ENCODE peak calls at places on chromosome 14, in five cellular contexts. V is OCI-LY7; P is pancreas; G is CD8-positive, alpha-beta memory T cell; Q is lung. F is an unnamed sample.

GRCh38 chr14:60245316-60246177 is 3.5 kb upstream of the PPM1A start:
- DNase-seq in V (peak; percentile 27), P (no peak), G (no peak), Q (no peak), F (no peak)

GRCh38 chr14:50362791-50363733 is 33.6 kb downstream of the CDKL1 start:
- DNase-seq in V (peak; percentile 8), P (no peak), G (peak; percentile 16), Q (no peak), F (no peak)

GRCh38 chr14:54342806-54343205 is 54.0 kb upstream of the CDKN3 start:
- DNase-seq in V (no peak), P (no peak), G (no peak), Q (no peak), F (no peak)

GRCh38 chr14:101072531-101072930 is 169.0 kb upstream of the RTL1 start:
- DNase-seq in V (no peak), P (peak; percentile 47), G (no peak), Q (peak; percentile 13), F (no peak)

GRCh38 chr14:101019974-101020710 is 116.6 kb upstream of the RTL1 start:
- DNase-seq in V (no peak), P (peak; percentile 35), G (no peak), Q (peak; percentile 24), F (no peak)

GRCh38 chr14:55599250-55599879 is 19.4 kb downstream of the KTN1 start:
- DNase-seq in V (no peak), P (peak; percentile 81), G (no peak), Q (no peak), F (no peak)

GRCh38 chr14:68616255-68616902 is 176.5 kb downstream of the ZFP36L1 start:
- DNase-seq in V (peak; percentile 57), P (no peak), G (no peak), Q (no peak), F (no peak)

GRCh38 chr14:89245802-89246201 is 171.2 kb downstream of the FOXN3 start:
- DNase-seq in V (no peak), P (no peak), G (no peak), Q (no peak), F (no peak)

GRCh38 chr14:54902143-54902520 is 494 bp downstream of the GCH1 start:
- DNase-seq in V (peak; percentile 82), P (peak; percentile 88), G (peak; percentile 78), Q (peak; percentile 68), F (peak; percentile 26)

GRCh38 chr14:59406454-59407245 is 58.5 kb downstream of the GPR135 start:
- DNase-seq in V (no peak), P (no peak), G (no peak), Q (no peak), F (no peak)

GRCh38 chr14:54787263-54787662 is 115.4 kb downstream of the GCH1 start:
- DNase-seq in V (no peak), P (no peak), G (no peak), Q (no peak), F (no peak)

GRCh38 chr14:94423465-94424056 is 29.0 kb downstream of the SERPINA11 start:
- DNase-seq in V (peak; percentile 56), P (peak; percentile 89), G (no peak), Q (peak; percentile 73), F (peak; percentile 49)

GRCh38 chr14:53409289-53409688 is 256.2 kb upstream of the DDHD1 start:
- DNase-seq in V (no peak), P (no peak), G (no peak), Q (no peak), F (no peak)

GRCh38 chr14:21647380-21647779 is 6.3 kb upstream of the OR4E2 start:
- DNase-seq in V (no peak), P (no peak), G (no peak), Q (no peak), F (no peak)

GRCh38 chr14:30943694-30944093 is 69.3 kb downstream of the COCH start:
- DNase-seq in V (no peak), P (no peak), G (no peak), Q (no peak), F (no peak)

GRCh38 chr14:78633747-78634146 is 463.6 kb downstream of the NRXN3 start:
- DNase-seq in V (no peak), P (no peak), G (no peak), Q (no peak), F (no peak)

GRCh38 chr14:55730602-55731001 is 150.6 kb downstream of the KTN1 start:
- DNase-seq in V (no peak), P (no peak), G (no peak), Q (no peak), F (no peak)

GRCh38 chr14:99947695-99948094 is 117.5 kb upstream of the EVL start:
- DNase-seq in V (no peak), P (no peak), G (no peak), Q (no peak), F (no peak)

GRCh38 chr14:93033039-93033982 is 82.4 kb downstream of the ITPK1 start:
- DNase-seq in V (peak; percentile 5), P (no peak), G (no peak), Q (no peak), F (no peak)

GRCh38 chr14:86243158-86243557 is 713.2 kb downstream of the FLRT2 start:
- DNase-seq in V (peak; percentile 82), P (no peak), G (no peak), Q (no peak), F (no peak)

GRCh38 chr14:86035882-86036281 is 505.9 kb downstream of the FLRT2 start:
- DNase-seq in V (peak; percentile 52), P (no peak), G (no peak), Q (no peak), F (no peak)

GRCh38 chr14:50605776-50606175 is 45.8 kb downstream of the ATL1 start:
- DNase-seq in V (no peak), P (no peak), G (no peak), Q (no peak), F (no peak)

GRCh38 chr14:34348592-34348991 is 113.4 kb downstream of the SPTSSA start:
- DNase-seq in V (no peak), P (no peak), G (no peak), Q (no peak), F (no peak)

GRCh38 chr14:56273151-56273550 is 154.9 kb downstream of the PELI2 start:
- DNase-seq in V (no peak), P (no peak), G (no peak), Q (no peak), F (no peak)

GRCh38 chr14:105085766-105086165 is 20.5 kb upstream of the GPR132 start:
- DNase-seq in V (no peak), P (no peak), G (no peak), Q (no peak), F (no peak)

GRCh38 chr14:96062506-96062905 is 23.3 kb downstream of the C14orf132 start:
- DNase-seq in V (no peak), P (peak; percentile 21), G (no peak), Q (no peak), F (no peak)

GRCh38 chr14:53022593-53022992 is 71.7 kb upstream of the FERMT2 start:
- DNase-seq in V (no peak), P (no peak), G (no peak), Q (no peak), F (no peak)

GRCh38 chr14:95331708-95332408 is 12.2 kb upstream of the CLMN start:
- DNase-seq in V (no peak), P (no peak), G (no peak), Q (no peak), F (no peak)

GRCh38 chr14:96747608-96748007 is 49.6 kb upstream of the VRK1 start:
- DNase-seq in V (no peak), P (no peak), G (no peak), Q (no peak), F (no peak)

GRCh38 chr14:69658664-69659261 is 47.4 kb downstream of the SUSD6 start:
- DNase-seq in V (no peak), P (no peak), G (no peak), Q (no peak), F (no peak)

GRCh38 chr14:93212432-93212831 is 5.4 kb downstream of the UBR7 start:
- DNase-seq in V (peak; percentile 59), P (no peak), G (no peak), Q (no peak), F (no peak)

DNA sequence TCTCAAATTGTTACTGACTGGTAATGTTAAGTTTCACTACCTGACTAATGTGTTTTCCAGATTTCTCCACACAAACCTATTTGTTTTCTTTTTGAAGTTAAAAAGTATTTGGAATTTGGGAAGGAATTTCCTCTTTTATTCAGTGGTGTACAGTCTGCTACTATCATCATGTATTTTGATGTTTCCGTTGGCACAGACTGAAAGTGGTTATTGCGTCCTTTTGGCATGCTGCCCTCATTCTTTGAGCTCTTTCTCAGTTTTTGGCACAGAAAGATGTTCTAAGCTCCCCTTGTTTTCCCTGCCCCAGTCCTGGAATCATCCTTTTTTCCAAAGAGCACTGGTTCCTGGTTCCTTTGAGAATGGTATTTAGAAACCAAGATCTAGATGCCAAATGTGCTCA is 31.4 kb upstream of the RTRAF start:
- DNase-seq in V (no peak), P (no peak), G (no peak), Q (no peak), F (no peak)
- H3K4me3 ChIP-seq in V (no peak overlapping the region), P (no peak overlapping the region), G (no peak overlapping the region), Q (no peak overlapping the region), F (no peak overlapping the region)

DNA sequence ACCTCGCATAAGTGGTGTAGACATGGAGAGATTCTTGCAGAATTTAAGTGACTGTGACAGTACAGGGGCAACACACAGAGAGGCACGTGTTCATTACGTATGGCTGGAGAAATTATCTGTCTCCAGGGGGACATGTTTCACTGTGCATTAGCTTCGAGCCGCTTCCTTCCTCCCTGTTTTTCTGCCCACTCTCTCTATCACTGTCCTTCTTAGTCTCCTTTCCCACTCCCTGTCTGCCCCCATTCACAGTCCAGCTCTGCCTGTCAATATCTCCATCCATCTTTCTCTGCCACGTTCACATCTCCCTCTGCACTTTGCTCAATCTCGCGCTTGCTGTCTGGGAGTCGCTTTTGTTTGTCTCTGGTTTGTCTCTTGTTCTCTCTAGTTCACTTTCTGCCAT is 11.5 kb upstream of the C14orf93 start:
- DNase-seq in V (no peak), P (no peak), G (no peak), Q (no peak), F (no peak)
- H3K27ac ChIP-seq in V (no peak overlapping the region), P (no peak overlapping the region), G (no peak overlapping the region), Q (no peak overlapping the region), F (no peak overlapping the region)

GRCh38 chr14:74941676-74942097 is 13.7 kb downstream of the PGF start:
- DNase-seq in V (peak; percentile 71), P (no peak), G (peak; percentile 14), Q (peak; percentile 53), F (no peak)
- H3K4me3 ChIP-seq in V (peak overlapping the region; percentile 62), P (no peak overlapping the region), G (peak overlapping the region; percentile 28), Q (no peak overlapping the region), F (peak overlapping the region; percentile 1)

DNA sequence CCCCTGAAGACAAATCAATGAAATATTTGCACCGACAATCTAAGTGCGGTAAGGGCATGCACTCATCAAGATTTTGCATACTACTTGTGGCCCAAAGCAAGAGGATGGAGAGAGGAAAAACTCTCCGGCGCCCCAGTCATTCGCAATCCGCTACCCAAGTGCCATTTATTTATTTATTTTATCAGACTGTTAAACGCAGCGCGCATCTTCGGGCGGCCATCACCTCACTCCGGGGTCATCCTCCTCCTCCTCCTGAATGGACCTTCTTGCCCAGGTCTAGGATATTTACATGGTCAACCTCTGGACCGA is 1.2 kb downstream of the NOVA1 start:
- DNase-seq in V (no peak), P (no peak), G (no peak), Q (no peak), F (no peak)
- H3K27ac ChIP-seq in V (no peak overlapping the region), P (no peak overlapping the region), G (no peak overlapping the region), Q (no peak overlapping the region), F (peak overlapping the region; percentile 94)